ENCODE peak calls at places on chromosomes 13 and 19, in ten cellular contexts. P is NCI-H510A treated with DMSO at 0.1 percent for 48 hours; B is lower lobe of right lung; A is T-helper 1 cell; U is NCI-H524 treated with DMSO at 0.1 percent for 48 hours; K is activated naive CD4-positive, alpha-beta T cell treated with Interleukin-2 at 50 U/mL for 16 hours; O is central memory CD8-positive, alpha-beta T cell; Z is stimulated activated CD4-positive, alpha-beta T cell treated with anti-CD3 and anti-CD28 coated beads, TNF-alpha, amount 100 ng/mL, for 4 hours; L is NCI-H1048; Q is H54. W is an unnamed sample.

GRCh38 chr19:8654591-8655339 is 24.3 kb downstream of the NFILZ start:
- DNase-seq in P (no peak), L (no peak), A (peak; percentile 53), Z (peak; percentile 45), B (peak; percentile 75), U (no peak), Q (peak; percentile 60), K (peak; percentile 72), O (peak; percentile 66), W (no peak)

GRCh38 chr13:29100739-29101138 is 280.6 kb downstream of the MTUS2 start:
- DNase-seq in Z (no peak), P (no peak), K (no peak), A (no peak), O (no peak), Q (no peak), U (no peak), L (no peak), B (no peak), W (no peak)

GRCh38 chr13:49996166-49996915 is 501 bp upstream of the TRIM13 start:
- DNase-seq in P (peak; percentile 67), L (no peak), O (peak; percentile 63), K (peak; percentile 88), U (no peak), B (peak; percentile 96), Q (peak; percentile 66), Z (peak; percentile 80), A (peak; percentile 84), W (no peak)

GRCh38 chr13:114222461-114222968 is 12.2 kb upstream of the CDC16 start:
- DNase-seq in U (no peak), A (no peak), Q (no peak), O (no peak), P (peak; percentile 52), L (no peak), B (no peak), Z (no peak), K (no peak), W (no peak)

GRCh38 chr19:31332096-31332495 is 17.1 kb downstream of the TSHZ3 start:
- DNase-seq in P (no peak), Z (no peak), A (no peak), L (no peak), O (no peak), U (no peak), B (no peak), Q (no peak), K (no peak), W (no peak)

GRCh38 chr19:40605201-40605971 is 4.2 kb downstream of the LTBP4 start:
- DNase-seq in A (peak; percentile 84), U (no peak), Z (peak; percentile 81), K (peak; percentile 81), B (peak; percentile 89), O (peak; percentile 66), Q (peak; percentile 98), P (peak; percentile 84), L (no peak), W (no peak)

GRCh38 chr19:49851456-49852259 is 699 bp downstream of the PTOV1 start:
- DNase-seq in O (no peak), Z (no peak), Q (no peak), B (peak; percentile 53), P (peak; percentile 64), L (peak; percentile 59), K (peak; percentile 37), U (no peak), A (no peak), W (no peak)

GRCh38 chr13:97905517-97905916 is 48.0 kb upstream of the IPO5 start:
- DNase-seq in L (no peak), B (no peak), P (no peak), K (no peak), O (no peak), A (no peak), U (no peak), Z (no peak), Q (no peak), W (no peak)

GRCh38 chr19:29289020-29289419 is 76.1 kb upstream of the UQCRFS1 start:
- DNase-seq in L (no peak), Z (no peak), K (no peak), Q (no peak), U (no peak), B (no peak), O (no peak), P (no peak), A (no peak), W (no peak)

GRCh38 chr13:51731759-51732158 is 72.2 kb downstream of the DHRS12 start:
- DNase-seq in P (no peak), K (no peak), A (no peak), U (no peak), L (no peak), B (no peak), Q (no peak), Z (no peak), O (no peak), W (no peak)

GRCh38 chr19:10454267-10454666 is 33.9 kb downstream of the PDE4A start:
- DNase-seq in L (no peak), U (peak; percentile 2), Z (no peak), B (no peak), K (no peak), A (no peak), Q (no peak), P (no peak), O (no peak), W (no peak)

GRCh38 chr19:48246101-48246500 is 9.6 kb downstream of the CARD8 start:
- DNase-seq in Z (no peak), B (no peak), O (no peak), K (no peak), Q (no peak), A (no peak), U (no peak), L (no peak), P (no peak), W (no peak)

GRCh38 chr13:102707465-102707864 is 12.6 kb upstream of the METTL21C start:
- DNase-seq in Z (no peak), O (no peak), K (no peak), A (no peak), L (no peak), Q (peak; percentile 43), U (no peak), P (peak; percentile 23), B (no peak), W (no peak)